ENCODE peak calls at places on chromosome 12, in ten cellular contexts. S, L, B, V, U, A, H, C, X and K are unnamed samples.

GRCh38 chr12:60230103-60230502 is 634.3 kb downstream of the SLC16A7 start:
- DNase-seq in S (no peak), L (no peak), B (no peak), V (no peak), U (no peak), A (no peak), H (no peak), C (no peak), X (peak), K (no peak)

GRCh38 chr12:74971201-74971600 is 238.4 kb downstream of the KCNC2 start:
- DNase-seq in S (no peak), L (no peak), B (no peak), V (no peak), U (no peak), A (no peak), H (no peak), C (no peak), X (no peak), K (no peak)

GRCh38 chr12:79233341-79233761 is 368.8 kb downstream of the SYT1 start:
- DNase-seq in S (no peak), L (no peak), B (no peak), V (no peak), U (no peak), A (no peak), H (no peak), C (no peak), X (no peak), K (no peak)

GRCh38 chr12:6620137-6620884 is 13.1 kb upstream of the CHD4 start:
- DNase-seq in S (no peak), L (peak), B (peak), V (no peak), U (peak), A (no peak), H (no peak), C (no peak), X (peak), K (no peak)

GRCh38 chr12:120264086-120264485 is 1.4 kb downstream of the PXN start:
- DNase-seq in S (no peak), L (no peak), B (no peak), V (no peak), U (no peak), A (no peak), H (no peak), C (no peak), X (no peak), K (no peak)

GRCh38 chr12:65605019-65605418 is 219.3 kb upstream of the HMGA2 start:
- DNase-seq in S (no peak), L (peak), B (peak), V (no peak), U (no peak), A (no peak), H (no peak), C (no peak), X (no peak), K (no peak)

GRCh38 chr12:47221256-47222023 is 141.7 kb upstream of the AMIGO2 start:
- DNase-seq in S (no peak), L (no peak), B (peak), V (no peak), U (no peak), A (no peak), H (no peak), C (no peak), X (no peak), K (no peak)

GRCh38 chr12:93347054-93347786 is 30.5 kb upstream of the NUDT4 start:
- DNase-seq in S (no peak), L (no peak), B (no peak), V (no peak), U (no peak), A (no peak), H (no peak), C (no peak), X (no peak), K (no peak)

GRCh38 chr12:49541140-49541861 is 2.5 kb downstream of the KCNH3 start:
- DNase-seq in S (no peak), L (no peak), B (no peak), V (no peak), U (no peak), A (no peak), H (no peak), C (no peak), X (no peak), K (no peak)

GRCh38 chr12:121711925-121712461 is 559 bp upstream of the TMEM120B start:
- DNase-seq in S (peak), L (peak), B (peak), V (peak), U (no peak), A (no peak), H (no peak), C (no peak), X (peak), K (no peak)

GRCh38 chr12:98973395-98973794 is 328.3 kb downstream of the APAF1 start:
- DNase-seq in S (no peak), L (peak), B (peak), V (peak), U (no peak), A (no peak), H (no peak), C (no peak), X (peak), K (peak)

GRCh38 chr12:121223283-121223946 is 13.5 kb downstream of the P2RX4 start:
- DNase-seq in S (no peak), L (no peak), B (no peak), V (no peak), U (no peak), A (no peak), H (no peak), C (no peak), X (no peak), K (no peak)

GRCh38 chr12:15855646-15856045 is 26.5 kb upstream of the STRAP start:
- DNase-seq in S (no peak), L (peak), B (peak), V (no peak), U (no peak), A (no peak), H (no peak), C (no peak), X (peak), K (peak)

GRCh38 chr12:104121001-104121400 is 17.0 kb downstream of the NFYB start:
- DNase-seq in S (no peak), L (peak), B (peak), V (no peak), U (no peak), A (no peak), H (no peak), C (no peak), X (peak), K (no peak)

GRCh38 chr12:6891637-6892036 is 13.0 kb upstream of the LRRC23 start:
- DNase-seq in S (no peak), L (no peak), B (no peak), V (no peak), U (no peak), A (no peak), H (no peak), C (no peak), X (no peak), K (no peak)

DNA sequence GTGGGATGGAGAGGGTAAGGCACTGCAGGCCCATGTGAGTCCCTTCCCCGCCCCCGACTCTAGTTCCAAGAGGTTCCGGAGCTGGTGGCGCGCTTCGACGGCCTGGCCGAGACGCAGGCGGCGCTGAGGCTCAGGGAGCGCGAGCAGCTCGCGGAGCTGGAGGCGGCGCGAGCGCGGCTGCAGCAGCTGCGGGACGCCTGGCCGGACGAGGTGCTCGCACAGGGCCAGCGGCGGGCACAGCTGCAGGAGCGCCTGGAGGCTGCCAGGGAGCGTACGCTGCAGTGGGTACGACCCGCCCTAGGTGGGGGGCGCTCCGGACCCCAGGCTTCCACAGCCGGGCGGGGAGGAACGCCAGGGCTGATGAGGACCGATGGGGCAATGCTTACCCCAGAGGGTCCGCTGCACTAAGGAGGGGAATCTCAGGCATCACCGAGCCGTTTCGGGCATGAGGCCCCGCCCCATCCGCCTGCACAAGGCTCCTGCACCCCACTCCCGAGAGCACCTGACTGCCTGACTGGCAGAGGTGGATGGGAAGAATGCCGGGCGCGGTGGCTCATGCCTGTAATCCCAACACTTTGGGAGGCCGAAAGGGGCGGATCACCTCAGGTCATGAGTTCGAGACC is 4.9 kb downstream of the CFAP73 start:
- DNase-seq in S (no peak), L (peak), B (no peak), V (no peak), U (no peak), A (no peak), H (no peak), C (no peak), X (peak), K (no peak)
- H3K4me3 ChIP-seq in S (peak), L (peak), B (no peak), V (no peak), U (no peak), A (no peak), H (no peak), C (no peak), X (no peak), K (peak)

DNA sequence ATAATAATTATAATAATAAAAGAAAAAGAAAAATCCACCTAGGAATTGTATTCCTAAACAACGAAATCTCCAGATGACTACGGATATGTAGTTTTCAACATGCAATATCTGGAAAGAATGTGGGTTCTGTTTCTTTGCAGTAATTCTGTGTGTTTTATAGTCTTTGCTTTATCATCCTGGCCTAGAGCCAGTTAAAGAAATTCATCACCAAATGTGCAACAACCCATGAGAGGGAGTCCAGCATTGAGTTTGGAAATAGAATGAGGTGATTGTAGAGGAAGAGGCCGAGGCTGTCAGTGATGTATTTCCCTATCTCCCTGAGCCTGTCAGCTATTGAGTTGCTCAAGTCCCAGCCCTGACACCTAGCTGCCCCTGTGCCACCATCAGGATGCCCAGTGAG is 200.5 kb upstream of the DCN start:
- DNase-seq in S (no peak), L (peak), B (no peak), V (no peak), U (peak), A (no peak), H (no peak), C (no peak), X (no peak), K (peak)
- H3K4me3 ChIP-seq in S (no peak), L (no peak), B (no peak), V (no peak), U (no peak), A (no peak), H (no peak), C (no peak), X (no peak), K (no peak)

GRCh38 chr12:11609045-11609444 is 40.4 kb upstream of the ETV6 start:
- DNase-seq in S (no peak), L (no peak), B (no peak), V (no peak), U (no peak), A (no peak), H (no peak), C (no peak), X (no peak), K (no peak)
- H3K4me3 ChIP-seq in S (no peak), L (no peak), B (no peak), V (no peak), U (no peak), A (no peak), H (no peak), C (no peak), X (no peak), K (no peak)

GRCh38 chr12:58916891-58917570 is 3.3 kb downstream of the LRIG3 start:
- DNase-seq in S (no peak), L (peak), B (peak), V (no peak), U (no peak), A (no peak), H (no peak), C (peak), X (peak), K (peak)
- H3K4me3 ChIP-seq in S (peak), L (peak), B (peak), V (no peak), U (peak), A (peak), H (no peak), C (peak), X (peak), K (peak)

GRCh38 chr12:129629901-129630300 is 273.9 kb downstream of the TMEM132D start:
- DNase-seq in S (no peak), L (no peak), B (no peak), V (no peak), U (no peak), A (no peak), H (no peak), C (no peak), X (no peak), K (no peak)
- H3K4me3 ChIP-seq in S (no peak), L (no peak), B (no peak), V (no peak), U (no peak), A (no peak), H (no peak), C (no peak), X (no peak), K (no peak)

GRCh38 chr12:67558775-67559174 is 89.8 kb upstream of the DYRK2 start:
- DNase-seq in S (no peak), L (no peak), B (no peak), V (no peak), U (no peak), A (no peak), H (no peak), C (no peak), X (no peak), K (no peak)

GRCh38 chr12:67568055-67568454 is 80.5 kb upstream of the DYRK2 start:
- DNase-seq in S (no peak), L (no peak), B (no peak), V (no peak), U (no peak), A (no peak), H (no peak), C (no peak), X (no peak), K (no peak)

GRCh38 chr12:67559751-67560150 is 88.8 kb upstream of the DYRK2 start:
- DNase-seq in S (no peak), L (no peak), B (no peak), V (no peak), U (no peak), A (no peak), H (no peak), C (no peak), X (no peak), K (no peak)

GRCh38 chr12:67562513-67563287 is 85.8 kb upstream of the DYRK2 start:
- DNase-seq in S (no peak), L (no peak), B (no peak), V (no peak), U (no peak), A (no peak), H (no peak), C (no peak), X (no peak), K (no peak)
- H3K4me3 ChIP-seq in S (no peak), L (no peak), B (no peak), V (no peak), U (no peak), A (no peak), H (no peak), C (no peak), X (no peak), K (no peak)

GRCh38 chr12:108854055-108854452 is 3.3 kb downstream of the SSH1 start:
- DNase-seq in S (no peak), L (peak), B (peak), V (peak), U (peak), A (no peak), H (no peak), C (peak), X (peak), K (peak)
- H3K4me3 ChIP-seq in S (peak), L (peak), B (peak), V (no peak), U (no peak), A (no peak), H (no peak), C (peak), X (peak), K (no peak)

DNA sequence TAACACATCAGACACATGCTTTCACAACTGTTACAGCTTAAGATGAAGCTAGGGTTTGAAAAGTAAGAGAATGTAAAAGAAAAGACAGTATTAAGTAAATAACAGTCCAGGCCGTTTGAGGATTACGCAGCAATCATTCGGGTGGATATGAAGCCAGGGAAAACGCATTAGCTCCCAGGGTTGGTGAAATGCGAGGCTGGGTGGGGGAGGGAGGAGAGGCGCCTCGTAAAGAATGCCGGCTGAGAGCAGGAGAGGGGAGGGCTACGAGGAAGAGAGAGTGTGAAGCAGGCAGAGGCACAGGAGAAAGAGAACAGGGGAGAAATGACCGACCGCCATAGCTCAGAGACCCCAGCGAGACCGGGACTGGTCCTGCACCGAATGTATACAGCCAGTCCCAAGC is 73.0 kb downstream of the IQSEC3 start:
- DNase-seq in S (no peak), L (no peak), B (no peak), V (no peak), U (no peak), A (no peak), H (no peak), C (no peak), X (no peak), K (no peak)
- H3K4me3 ChIP-seq in S (peak), L (no peak), B (no peak), V (no peak), U (peak), A (peak), H (no peak), C (no peak), X (no peak), K (no peak)

DNA sequence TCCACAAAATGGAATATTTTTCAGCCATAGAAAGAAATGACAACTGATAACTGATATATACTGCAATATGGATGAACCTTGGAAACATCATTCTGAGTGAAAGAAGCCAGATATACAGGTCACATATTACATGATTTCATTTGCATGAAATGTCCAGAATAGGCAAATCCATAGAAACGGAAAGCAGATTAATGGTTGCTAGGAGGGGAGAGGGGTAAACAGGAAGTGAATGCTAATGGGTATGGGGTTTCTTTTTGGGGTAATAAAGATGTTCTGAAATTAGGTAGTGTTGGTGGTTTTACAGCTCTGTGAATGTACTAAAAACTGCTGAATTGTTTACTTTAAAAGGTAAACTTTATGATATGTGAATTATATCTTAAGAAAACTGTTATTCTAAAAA is 6.5 kb downstream of the RAD51AP1 start:
- DNase-seq in S (no peak), L (no peak), B (no peak), V (no peak), U (no peak), A (no peak), H (no peak), C (no peak), X (no peak), K (no peak)
- H3K4me3 ChIP-seq in S (no peak), L (no peak), B (no peak), V (no peak), U (no peak), A (no peak), H (no peak), C (no peak), X (no peak), K (no peak)

DNA sequence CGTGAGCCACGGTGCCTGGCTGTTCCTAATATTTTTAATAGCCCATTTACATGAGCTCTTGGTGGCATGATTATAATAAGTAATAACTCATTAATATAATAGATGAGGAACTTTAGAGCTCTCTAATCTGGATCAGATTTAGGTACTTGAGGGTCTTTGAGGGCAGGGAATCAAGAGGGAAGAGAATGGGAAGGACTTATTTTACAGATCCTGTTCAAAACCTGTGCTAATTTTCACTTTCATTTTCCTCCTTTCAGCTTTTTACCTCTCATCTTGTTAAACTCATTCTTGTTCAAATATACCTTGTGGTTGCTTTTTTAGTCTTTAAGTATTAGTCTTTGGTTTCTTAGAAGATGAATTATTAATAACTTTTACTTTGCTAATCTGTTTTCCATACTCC is 5.6 kb downstream of the NECAP1 start:
- DNase-seq in S (no peak), L (no peak), B (no peak), V (no peak), U (no peak), A (no peak), H (no peak), C (no peak), X (no peak), K (no peak)
- H3K4me3 ChIP-seq in S (no peak), L (no peak), B (no peak), V (no peak), U (no peak), A (no peak), H (no peak), C (no peak), X (no peak), K (no peak)